ENCODE peak calls at places on chromosomes 3 and 15, in five cellular contexts. M, V, C, J and T are unnamed samples.

GRCh38 chr3:179723617-179724016 is 70.8 kb downstream of the USP13 start:
- DNase-seq in M (no peak), V (no peak), C (no peak), J (no peak), T (no peak)

GRCh38 chr3:52310861-52311566 is 5.1 kb upstream of the DNAH1 start:
- DNase-seq in M (no peak), V (no peak), C (peak), J (no peak), T (peak)

GRCh38 chr3:138373695-138374094 is 25.3 kb downstream of the MRAS start:
- DNase-seq in M (no peak), V (no peak), C (no peak), J (no peak), T (no peak)

GRCh38 chr3:102059145-102059943 is 210.0 kb downstream of the NFKBIZ start:
- DNase-seq in M (no peak), V (no peak), C (peak), J (no peak), T (peak)

GRCh38 chr3:159721324-159721723 is 267.3 kb upstream of the IL12A start:
- DNase-seq in M (no peak), V (no peak), C (no peak), J (no peak), T (no peak)

GRCh38 chr15:31483924-31484368 is 157.3 kb downstream of the KLF13 start:
- DNase-seq in M (no peak), V (no peak), C (no peak), J (no peak), T (no peak)

GRCh38 chr3:176906046-176906905 is 291.0 kb downstream of the TBL1XR1 start:
- DNase-seq in M (no peak), V (peak), C (no peak), J (peak), T (no peak)

GRCh38 chr15:67085237-67085817 is 19.9 kb downstream of the SMAD3 start:
- DNase-seq in M (no peak), V (no peak), C (no peak), J (no peak), T (peak)

GRCh38 chr3:20136231-20136630 is 49.8 kb downstream of the SGO1 start:
- DNase-seq in M (no peak), V (no peak), C (no peak), J (no peak), T (no peak)

GRCh38 chr3:141452045-141452444 is 34.8 kb upstream of the RASA2 start:
- DNase-seq in M (no peak), V (no peak), C (peak), J (peak), T (peak)

GRCh38 chr15:42270551-42270950 is 2.5 kb upstream of the GANC start:
- DNase-seq in M (no peak), V (no peak), C (no peak), J (no peak), T (no peak)

GRCh38 chr3:66572938-66573710 is 72.3 kb upstream of the LRIG1 start:
- DNase-seq in M (no peak), V (no peak), C (no peak), J (peak), T (peak)

GRCh38 chr3:56633201-56633600 is 49.9 kb downstream of the TASOR start:
- DNase-seq in M (no peak), V (no peak), C (no peak), J (no peak), T (no peak)

GRCh38 chr3:194373028-194373427 is 3.5 kb upstream of the LRRC15 start:
- DNase-seq in M (no peak), V (no peak), C (no peak), J (no peak), T (no peak)

GRCh38 chr3:34106879-34107278 is 308.4 kb downstream of the PDCD6IP start:
- DNase-seq in M (no peak), V (peak), C (peak), J (no peak), T (peak)

GRCh38 chr3:72137865-72138861 is 353.2 kb upstream of the PROK2 start:
- DNase-seq in M (no peak), V (no peak), C (no peak), J (no peak), T (peak)

GRCh38 chr3:8869613-8870012 is 93.7 kb downstream of the RAD18 start:
- DNase-seq in M (no peak), V (peak), C (no peak), J (peak), T (no peak)

GRCh38 chr3:77682162-77682561 is 642.3 kb downstream of the ROBO2 start:
- DNase-seq in M (no peak), V (no peak), C (no peak), J (no peak), T (no peak)

GRCh38 chr3:194058189-194058571 is 77.8 kb upstream of the HES1 start:
- DNase-seq in M (peak), V (no peak), C (no peak), J (peak), T (peak)

GRCh38 chr15:90062023-90062728 is 40.1 kb downstream of the IDH2 start:
- DNase-seq in M (peak), V (no peak), C (no peak), J (no peak), T (peak)

GRCh38 chr15:86526938-86527735 is 447.5 kb downstream of the AGBL1 start:
- DNase-seq in M (no peak), V (no peak), C (no peak), J (no peak), T (no peak)

GRCh38 chr15:32974691-32975090 is 219.8 kb downstream of the FMN1 start:
- DNase-seq in M (no peak), V (no peak), C (no peak), J (no peak), T (no peak)

GRCh38 chr3:33278106-33278672 is 947 bp downstream of the FBXL2 start:
- DNase-seq in M (no peak), V (no peak), C (no peak), J (no peak), T (no peak)

GRCh38 chr15:98842192-98842972 is 165.2 kb downstream of the PGPEP1L start:
- DNase-seq in M (no peak), V (no peak), C (no peak), J (peak), T (no peak)
- TF ChIP-seq CTCF in M (no peak), V (no peak), C (no peak), J (no peak), T (no peak)

GRCh38 chr3:49171775-49172500 is 540 bp downstream of the KLHDC8B start:
- DNase-seq in M (no peak), V (no peak), C (no peak), J (no peak), T (no peak)

GRCh38 chr3:49172616-49173041 is 1.2 kb downstream of the KLHDC8B start:
- DNase-seq in M (peak), V (no peak), C (no peak), J (no peak), T (no peak)

GRCh38 chr3:49174586-49174985 is 3.2 kb downstream of the KLHDC8B start:
- DNase-seq in M (no peak), V (no peak), C (no peak), J (no peak), T (no peak)

GRCh38 chr3:49173792-49174170 is 2.4 kb downstream of the KLHDC8B start:
- DNase-seq in M (no peak), V (peak), C (no peak), J (no peak), T (no peak)

DNA sequence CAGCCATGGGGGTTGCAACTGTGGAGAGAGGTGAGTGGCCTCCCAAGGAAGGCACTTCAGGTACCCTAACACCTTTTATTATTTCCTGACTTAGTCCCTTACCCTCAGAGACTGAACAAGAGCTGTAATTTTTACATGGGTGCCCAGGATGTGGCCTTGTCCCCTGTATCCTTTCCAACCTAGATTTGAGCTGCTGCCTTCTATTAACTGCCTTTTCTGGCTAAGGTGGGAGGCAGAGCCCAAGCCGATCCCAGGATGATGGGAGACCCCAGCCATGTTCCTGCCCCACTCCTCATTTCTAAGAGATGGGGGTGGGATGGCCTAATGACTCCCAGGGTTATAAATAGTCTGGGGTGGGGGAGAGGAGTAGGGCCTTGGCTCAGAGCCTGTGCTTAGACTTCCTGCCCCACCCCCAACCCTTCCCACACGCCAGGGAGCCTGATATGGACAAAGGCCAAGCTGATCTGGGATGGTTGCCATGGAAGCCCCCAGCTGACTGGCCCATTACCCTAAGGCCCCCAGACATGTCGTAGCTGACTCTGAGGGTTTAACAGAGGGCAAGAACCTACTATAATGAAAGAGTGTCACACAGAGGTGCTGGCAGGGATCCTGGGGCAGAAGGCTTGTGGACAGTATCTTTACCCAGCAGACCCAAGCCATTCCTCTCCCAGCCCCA is 1.9 kb downstream of the KLHDC8B start:
- DNase-seq in M (peak), V (peak), C (no peak), J (peak), T (no peak)
- H3K4me3 ChIP-seq in M (peak), V (peak), C (no peak), J (no peak), T (no peak)

DNA sequence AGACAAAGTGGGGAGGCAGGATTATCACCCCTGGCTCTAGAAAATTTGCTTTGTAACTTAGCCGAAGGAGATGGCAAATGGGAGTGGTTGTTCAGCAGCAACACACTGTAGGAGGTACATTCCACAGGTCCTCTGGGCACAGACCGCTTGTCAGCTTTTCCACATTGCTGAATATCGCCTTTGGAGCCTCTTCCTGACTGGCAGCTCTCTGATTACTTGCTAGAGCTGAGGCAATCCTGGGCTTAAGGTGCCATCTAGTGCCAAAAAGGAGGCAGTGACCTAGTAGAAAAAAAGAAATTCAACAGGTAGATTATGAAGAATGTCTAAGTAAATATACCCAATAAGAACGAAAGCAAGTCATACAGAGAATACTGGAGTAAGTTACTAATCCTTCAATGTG is 13.1 kb upstream of the SCN5A start:
- DNase-seq in M (no peak), V (no peak), C (no peak), J (peak), T (peak)
- TF ChIP-seq CTCF in M (no peak), V (peak), C (peak), J (peak), T (peak)

GRCh38 chr3:167843886-167844285 is 108.4 kb downstream of the SERPINI1 start:
- DNase-seq in M (no peak), V (no peak), C (no peak), J (no peak), T (no peak)
- H3K4me3 ChIP-seq in M (no peak), V (no peak), C (no peak), J (no peak), T (no peak)

DNA sequence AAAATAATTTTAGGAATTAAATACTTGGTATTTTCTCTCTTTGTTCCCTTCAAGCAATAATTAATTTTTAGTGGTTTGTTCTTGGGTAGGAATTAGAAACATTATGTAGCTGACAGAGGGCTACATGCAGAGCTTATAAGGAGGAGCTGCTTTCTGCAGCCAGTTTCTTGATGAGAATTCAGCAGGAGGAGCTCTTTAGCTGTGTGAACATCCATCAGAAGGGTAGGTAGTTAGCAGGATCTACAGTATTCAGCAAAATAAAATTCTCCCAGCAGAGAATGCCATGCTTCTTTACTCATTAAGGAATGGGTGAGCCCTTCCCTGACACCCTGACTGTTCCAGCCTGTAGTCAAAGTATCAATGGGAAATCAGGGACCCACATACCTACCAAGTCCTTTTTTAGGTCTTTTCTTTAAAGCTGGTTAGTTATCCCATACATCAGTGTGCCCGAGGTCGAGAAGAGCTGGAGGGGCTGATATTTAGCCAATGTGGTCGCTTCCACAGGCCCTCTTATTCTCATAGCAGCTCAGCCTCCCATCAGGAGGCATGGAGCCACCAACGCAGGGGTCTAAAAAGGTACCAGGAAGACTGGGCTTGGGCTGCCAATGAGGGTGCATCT is 54.0 kb downstream of the KCNAB1 start:
- DNase-seq in M (no peak), V (peak), C (no peak), J (peak), T (peak)
- TF ChIP-seq CTCF in M (no peak), V (peak), C (peak), J (peak), T (peak)

GRCh38 chr15:99055555-99056134 is 48.1 kb upstream of the PGPEP1L start:
- DNase-seq in M (no peak), V (no peak), C (no peak), J (no peak), T (no peak)

GRCh38 chr15:99057020-99057419 is 47.9 kb upstream of the SYNM start:
- DNase-seq in M (peak), V (no peak), C (no peak), J (no peak), T (peak)

GRCh38 chr15:99059010-99059981 is 45.6 kb upstream of the SYNM start:
- DNase-seq in M (peak), V (no peak), C (no peak), J (peak), T (peak)

GRCh38 chr15:99058421-99058870 is 46.4 kb upstream of the SYNM start:
- DNase-seq in M (peak), V (no peak), C (no peak), J (no peak), T (no peak)

GRCh38 chr15:99057697-99058420 is 47.0 kb upstream of the SYNM start:
- DNase-seq in M (peak), V (no peak), C (no peak), J (no peak), T (peak)
- H3K4me3 ChIP-seq in M (no peak), V (no peak), C (no peak), J (no peak), T (no peak)

GRCh38 chr3:119808843-119809242 is 26.9 kb downstream of the NR1I2 start:
- DNase-seq in M (no peak), V (no peak), C (no peak), J (no peak), T (no peak)

GRCh38 chr3:119809249-119810017 is 27.5 kb downstream of the NR1I2 start:
- DNase-seq in M (peak), V (no peak), C (peak), J (no peak), T (peak)

GRCh38 chr3:119808244-119808643 is 26.3 kb downstream of the NR1I2 start:
- DNase-seq in M (no peak), V (no peak), C (no peak), J (no peak), T (no peak)

GRCh38 chr3:119812491-119813058 is 30.7 kb downstream of the NR1I2 start:
- DNase-seq in M (no peak), V (no peak), C (no peak), J (no peak), T (no peak)

GRCh38 chr3:119810018-119810435 is 28.1 kb downstream of the NR1I2 start:
- DNase-seq in M (peak), V (no peak), C (peak), J (no peak), T (peak)
- TF ChIP-seq CTCF in M (no peak), V (peak), C (peak), J (no peak), T (peak)

DNA sequence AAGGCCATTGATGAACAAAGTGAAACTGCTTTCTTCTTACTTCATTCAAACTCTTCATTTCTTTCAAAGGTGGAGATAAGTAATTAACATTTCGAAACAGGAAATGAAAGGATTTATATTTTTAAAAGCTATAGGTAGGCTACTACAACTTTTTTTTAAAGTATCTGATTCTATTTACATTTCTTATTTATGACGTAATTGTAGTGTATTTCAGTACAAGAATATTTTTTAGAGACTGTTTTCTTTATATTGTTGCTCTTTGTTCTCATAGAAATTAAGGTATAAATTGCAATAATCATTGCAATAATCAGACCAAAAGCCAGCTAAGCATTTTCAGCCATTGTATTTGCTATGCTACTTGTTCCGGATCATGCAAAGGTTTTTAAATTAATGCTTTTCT is 13.7 kb downstream of the ZFAND6 start:
- DNase-seq in M (no peak), V (no peak), C (no peak), J (no peak), T (no peak)
- H3K4me3 ChIP-seq in M (no peak), V (peak), C (no peak), J (peak), T (peak)

GRCh38 chr3:128489860-128490649 is 2.9 kb downstream of the GATA2 start:
- DNase-seq in M (peak), V (no peak), C (no peak), J (peak), T (no peak)
- TF ChIP-seq CTCF in M (no peak), V (no peak), C (no peak), J (peak), T (no peak)